ENCODE peak calls at places on chromosomes 12 and 14, in nine cellular contexts. One of them, this sample, is unnamed.

GRCh38 chr12:94191023-94191422 is 42.6 kb downstream of the PLXNC1 start:
- DNase-seq in adipocyte: no peak
- DNase-seq in DMS153: no peak
- DNase-seq in sciatic nerve: no peak
- DNase-seq in KBM-7: no peak
- DNase-seq in T-helper 17 cell: no peak
- DNase-seq in T-helper 1 cell: no peak
- DNase-seq in nucleus accumbens: no peak
- DNase-seq in NCI-H1092 treated with DMSO at 0.1 percent for 48 hours: no peak
- DNase-seq in this sample: no peak

GRCh38 chr12:99153283-99153682 is 494.3 kb upstream of the GARIN6 start:
- DNase-seq in adipocyte: no peak
- DNase-seq in DMS153: no peak
- DNase-seq in sciatic nerve: no peak
- DNase-seq in KBM-7: no peak
- DNase-seq in T-helper 17 cell: no peak
- DNase-seq in T-helper 1 cell: no peak
- DNase-seq in nucleus accumbens: no peak
- DNase-seq in NCI-H1092 treated with DMSO at 0.1 percent for 48 hours: no peak
- DNase-seq in this sample: peak; percentile 55

GRCh38 chr12:117470804-117471203 is 109.4 kb upstream of the NOS1 start:
- DNase-seq in adipocyte: no peak
- DNase-seq in DMS153: no peak
- DNase-seq in sciatic nerve: no peak
- DNase-seq in KBM-7: peak; percentile 5
- DNase-seq in T-helper 17 cell: no peak
- DNase-seq in T-helper 1 cell: no peak
- DNase-seq in nucleus accumbens: no peak
- DNase-seq in NCI-H1092 treated with DMSO at 0.1 percent for 48 hours: no peak
- DNase-seq in this sample: no peak

GRCh38 chr12:46946137-46946536 is 120.3 kb upstream of the SLC38A4 start:
- DNase-seq in adipocyte: peak; percentile 36
- DNase-seq in DMS153: no peak
- DNase-seq in sciatic nerve: no peak
- DNase-seq in KBM-7: no peak
- DNase-seq in T-helper 17 cell: no peak
- DNase-seq in T-helper 1 cell: no peak
- DNase-seq in nucleus accumbens: no peak
- DNase-seq in NCI-H1092 treated with DMSO at 0.1 percent for 48 hours: no peak
- DNase-seq in this sample: no peak

GRCh38 chr12:54304187-54304810 is 3.5 kb upstream of the NFE2 start:
- DNase-seq in adipocyte: peak; percentile 80
- DNase-seq in DMS153: no peak
- DNase-seq in sciatic nerve: peak; percentile 84
- DNase-seq in KBM-7: peak; percentile 99
- DNase-seq in T-helper 17 cell: no peak
- DNase-seq in T-helper 1 cell: no peak
- DNase-seq in nucleus accumbens: no peak
- DNase-seq in NCI-H1092 treated with DMSO at 0.1 percent for 48 hours: no peak
- DNase-seq in this sample: no peak

GRCh38 chr12:47033081-47033480 is 46.3 kb upstream of the PCED1B start:
- DNase-seq in adipocyte: peak; percentile 57
- DNase-seq in DMS153: peak; percentile 8
- DNase-seq in sciatic nerve: no peak
- DNase-seq in KBM-7: no peak
- DNase-seq in T-helper 17 cell: no peak
- DNase-seq in T-helper 1 cell: no peak
- DNase-seq in nucleus accumbens: no peak
- DNase-seq in NCI-H1092 treated with DMSO at 0.1 percent for 48 hours: no peak
- DNase-seq in this sample: peak; percentile 14

GRCh38 chr12:83573676-83574075 is 887.0 kb downstream of the TMTC2 start:
- DNase-seq in adipocyte: peak; percentile 60
- DNase-seq in DMS153: no peak
- DNase-seq in sciatic nerve: no peak
- DNase-seq in KBM-7: no peak
- DNase-seq in T-helper 17 cell: no peak
- DNase-seq in T-helper 1 cell: no peak
- DNase-seq in nucleus accumbens: no peak
- DNase-seq in NCI-H1092 treated with DMSO at 0.1 percent for 48 hours: no peak
- DNase-seq in this sample: no peak

GRCh38 chr14:104510216-104510615 is 69.3 kb upstream of the C14orf180 start:
- DNase-seq in adipocyte: no peak
- DNase-seq in DMS153: no peak
- DNase-seq in sciatic nerve: no peak
- DNase-seq in KBM-7: no peak
- DNase-seq in T-helper 17 cell: no peak
- DNase-seq in T-helper 1 cell: no peak
- DNase-seq in nucleus accumbens: no peak
- DNase-seq in NCI-H1092 treated with DMSO at 0.1 percent for 48 hours: no peak
- DNase-seq in this sample: no peak

GRCh38 chr12:47860279-47860841 is 40.7 kb upstream of the HDAC7 start:
- DNase-seq in adipocyte: no peak
- DNase-seq in DMS153: no peak
- DNase-seq in sciatic nerve: no peak
- DNase-seq in KBM-7: no peak
- DNase-seq in T-helper 17 cell: no peak
- DNase-seq in T-helper 1 cell: no peak
- DNase-seq in nucleus accumbens: no peak
- DNase-seq in NCI-H1092 treated with DMSO at 0.1 percent for 48 hours: no peak
- DNase-seq in this sample: no peak

GRCh38 chr14:55458800-55459577 is 18.6 kb upstream of the TBPL2 start:
- DNase-seq in adipocyte: peak; percentile 29
- DNase-seq in DMS153: no peak
- DNase-seq in sciatic nerve: no peak
- DNase-seq in KBM-7: peak; percentile 47
- DNase-seq in T-helper 17 cell: no peak
- DNase-seq in T-helper 1 cell: no peak
- DNase-seq in nucleus accumbens: no peak
- DNase-seq in NCI-H1092 treated with DMSO at 0.1 percent for 48 hours: no peak
- DNase-seq in this sample: no peak